ENCODE peak calls at places on chromosomes 1 and 21, in five cellular contexts. L is pancreas, Z is choroid plexus epithelial cell, H is fibroblast of villous mesenchyme, Q is bronchial epithelial cell. V is an unnamed sample.

GRCh38 chr1:43666608-43667007 is 16.7 kb downstream of the KDM4A start:
- DNase-seq in L (no peak), Z (no peak), H (no peak), Q (peak), V (no peak)

GRCh38 chr1:204929487-204930185 is 59.0 kb downstream of the NFASC start:
- DNase-seq in L (no peak), Z (no peak), H (no peak), Q (no peak), V (no peak)

GRCh38 chr1:73356485-73356884 is 841.5 kb downstream of the LRRIQ3 start:
- DNase-seq in L (no peak), Z (no peak), H (no peak), Q (no peak), V (no peak)

GRCh38 chr1:232684331-232685105 is 54.6 kb upstream of the SIPA1L2 start:
- DNase-seq in L (no peak), Z (peak), H (no peak), Q (peak), V (no peak)

GRCh38 chr1:7770939-7771672 is at the start of gene VAMP3:
- DNase-seq in L (peak), Z (peak), H (peak), Q (peak), V (peak)

GRCh38 chr21:45863751-45864150 is 117.8 kb upstream of the COL6A1 start:
- DNase-seq in L (no peak), Z (no peak), H (no peak), Q (no peak), V (no peak)

GRCh38 chr21:41885341-41886024 is 6.3 kb upstream of the PRDM15 start:
- DNase-seq in L (no peak), Z (peak), H (peak), Q (no peak), V (no peak)

GRCh38 chr1:183331095-183331742 is 87.0 kb downstream of the NMNAT2 start:
- DNase-seq in L (no peak), Z (peak), H (no peak), Q (no peak), V (no peak)

GRCh38 chr1:206739411-206740076 is 31.0 kb upstream of the IL19 start:
- DNase-seq in L (no peak), Z (peak), H (peak), Q (peak), V (no peak)

GRCh38 chr1:6234502-6235295 is 1.1 kb downstream of the ICMT start:
- DNase-seq in L (peak), Z (peak), H (peak), Q (peak), V (no peak)

GRCh38 chr1:193569696-193570269 is 383.4 kb upstream of the B3GALT2 start:
- DNase-seq in L (no peak), Z (peak), H (peak), Q (peak), V (no peak)

GRCh38 chr1:151130837-151131586 is 15.4 kb downstream of the SEMA6C start:
- DNase-seq in L (peak), Z (peak), H (peak), Q (peak), V (peak)

GRCh38 chr1:52413410-52414104 is 9.2 kb downstream of the PRPF38A start:
- DNase-seq in L (no peak), Z (no peak), H (no peak), Q (peak), V (no peak)
- TF ChIP-seq CTCF in L (no peak), Z (no peak), H (no peak), Q (no peak), V (no peak)

DNA sequence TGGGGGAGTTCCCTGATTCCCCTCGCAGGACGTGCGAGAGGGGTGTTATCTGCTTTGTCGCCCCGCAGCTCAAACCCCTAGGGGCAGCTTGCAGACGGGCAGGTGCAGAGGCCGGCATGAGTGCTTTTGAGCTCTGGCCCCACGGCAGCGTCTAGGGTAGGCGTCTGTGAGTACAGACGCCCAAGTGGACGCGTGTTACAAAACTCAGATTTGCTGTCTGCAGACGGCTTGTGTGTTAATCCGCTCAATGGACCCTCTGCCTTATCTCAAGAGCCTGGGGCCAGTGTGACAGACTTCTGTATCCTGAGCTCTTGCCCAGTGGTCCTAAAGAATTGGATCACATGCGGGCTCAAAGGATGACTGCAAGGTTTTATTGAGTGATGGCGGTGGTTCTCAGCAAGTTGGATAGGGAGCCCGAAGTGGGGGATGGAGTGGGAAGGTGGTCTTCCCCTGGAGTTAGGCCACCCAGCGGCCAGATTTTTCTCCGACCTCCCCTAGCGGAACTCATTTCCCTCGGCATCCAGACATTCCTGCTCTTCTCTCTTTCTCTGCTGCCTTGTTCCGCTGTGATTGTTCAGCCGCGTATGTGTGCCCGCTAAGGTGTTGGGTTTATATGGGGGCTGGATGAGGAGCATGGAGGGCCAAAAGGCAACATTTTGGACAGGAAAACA is 9.4 kb downstream of the CFHR4 start:
- DNase-seq in L (peak), Z (peak), H (no peak), Q (no peak), V (no peak)
- TF ChIP-seq CTCF in L (no peak), Z (peak), H (no peak), Q (no peak), V (no peak)

DNA sequence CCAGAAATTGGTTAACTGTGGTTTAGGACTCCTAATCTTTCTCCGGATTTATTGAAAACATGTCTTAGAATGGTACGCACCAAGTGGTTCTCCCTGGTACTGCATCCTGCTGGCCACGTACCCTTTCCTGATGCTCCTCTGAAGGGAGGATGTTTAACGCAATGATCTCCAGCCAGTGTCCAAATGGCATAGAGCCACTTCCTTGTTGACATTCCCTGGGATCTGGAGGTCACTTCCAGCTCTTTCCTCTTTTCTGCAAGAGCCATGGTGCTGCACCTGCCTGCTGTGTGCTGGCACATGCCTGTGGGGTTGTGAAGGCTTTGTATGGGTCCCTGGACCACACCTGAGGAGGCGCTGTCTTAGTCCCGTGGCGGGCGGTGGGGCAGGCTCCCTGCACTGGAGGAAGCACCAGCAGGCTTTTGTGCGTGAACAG is 53.9 kb downstream of the GALNT2 start:
- DNase-seq in L (no peak), Z (peak), H (peak), Q (peak), V (no peak)
- TF ChIP-seq CTCF in L (peak), Z (peak), H (peak), Q (peak), V (peak)

DNA sequence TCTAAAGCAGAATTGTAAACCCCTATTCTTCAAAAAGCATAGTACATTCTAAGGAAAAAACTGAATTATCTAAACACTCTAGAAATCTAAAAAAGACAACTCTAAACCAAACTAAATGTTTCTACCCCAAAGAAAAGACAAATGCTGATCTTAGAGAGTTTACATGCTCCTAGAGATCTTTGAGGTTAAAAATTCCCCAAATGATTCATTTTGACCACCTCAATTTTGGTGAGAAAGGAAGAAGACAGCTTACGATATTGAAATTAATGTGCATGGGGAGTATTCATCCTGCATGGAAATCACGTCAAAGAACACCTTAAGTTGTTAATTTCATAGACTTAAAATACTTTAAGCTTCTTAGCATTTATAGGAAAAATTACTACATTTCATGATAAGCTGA is 377.8 kb upstream of the RUNX1 start:
- DNase-seq in L (no peak), Z (no peak), H (no peak), Q (no peak), V (no peak)
- TF ChIP-seq CTCF in L (no peak), Z (no peak), H (no peak), Q (no peak), V (no peak)

GRCh38 chr1:145872421-145872891 is 13.2 kb downstream of the ANKRD35 start:
- DNase-seq in L (no peak), Z (peak), H (peak), Q (no peak), V (no peak)

GRCh38 chr1:145868232-145868631 is 9.4 kb upstream of the PIAS3 start:
- DNase-seq in L (no peak), Z (peak), H (no peak), Q (no peak), V (no peak)

GRCh38 chr1:145874646-145875045 is 11.0 kb downstream of the ANKRD35 start:
- DNase-seq in L (no peak), Z (no peak), H (no peak), Q (no peak), V (no peak)

DNA sequence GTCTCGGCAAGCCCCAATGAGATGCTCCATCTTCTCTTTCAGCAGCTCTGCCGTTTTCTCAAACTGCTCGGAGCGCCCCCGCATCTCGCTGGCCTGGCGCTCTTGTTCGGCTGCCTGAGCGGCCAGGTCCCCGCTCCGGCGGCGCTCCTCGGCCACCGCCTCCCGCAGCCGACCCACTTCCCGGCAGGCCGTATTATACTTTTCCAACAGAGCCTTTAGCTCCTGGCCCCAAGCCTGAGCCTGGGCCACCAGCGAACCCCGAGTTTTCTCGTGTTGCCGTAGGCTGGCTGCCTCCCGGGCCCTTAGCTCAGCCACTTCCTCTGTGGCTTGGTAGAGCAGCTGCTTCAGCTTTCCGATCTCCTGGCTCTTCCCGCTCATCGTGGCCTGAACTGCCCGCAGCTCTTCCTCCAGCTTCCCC is 13.1 kb upstream of the PIAS3 start:
- DNase-seq in L (no peak), Z (peak), H (peak), Q (no peak), V (no peak)
- TF ChIP-seq CTCF in L (no peak), Z (no peak), H (no peak), Q (no peak), V (no peak)

DNA sequence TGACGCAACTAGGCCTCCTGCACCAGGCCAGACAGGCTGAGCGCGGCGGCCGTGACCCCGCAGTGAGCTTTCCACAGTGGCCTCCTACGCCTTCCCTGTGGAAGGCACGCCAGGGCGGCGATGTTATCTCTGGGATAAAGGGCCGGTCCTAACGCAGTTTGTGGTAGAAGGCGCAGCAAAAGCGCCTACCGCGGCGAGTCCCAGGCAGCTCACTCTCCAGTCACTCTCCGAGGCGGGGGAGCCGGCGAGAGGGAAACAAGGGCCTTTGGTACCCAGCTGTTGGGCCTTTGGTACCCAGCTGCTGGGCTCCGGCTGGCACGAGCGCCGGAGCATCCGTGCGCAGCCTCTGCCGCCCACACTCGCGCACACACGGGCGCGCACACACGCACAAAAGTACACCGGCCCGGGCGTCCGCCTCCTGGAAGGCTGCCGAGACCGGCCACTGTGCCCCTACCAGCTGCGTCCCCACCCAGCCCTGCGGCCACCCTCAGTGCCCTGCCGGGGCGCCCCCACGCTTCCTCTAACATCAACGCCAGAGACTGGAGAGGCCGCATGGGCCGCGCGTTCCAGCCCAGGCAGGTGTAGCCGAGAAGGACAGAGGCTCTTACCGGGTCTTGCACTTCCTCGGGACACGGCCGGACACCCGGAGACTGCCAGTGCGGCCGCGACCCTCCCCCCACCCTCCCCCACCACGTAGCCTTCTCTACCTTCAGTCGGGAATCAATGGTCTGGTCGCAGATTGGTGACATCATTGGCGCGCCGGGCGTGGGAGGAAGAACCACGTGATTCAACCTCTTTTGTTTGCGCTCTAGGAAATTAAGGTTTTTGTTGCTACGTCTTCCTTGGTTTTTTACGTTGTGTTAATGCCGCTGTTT is 19.5 kb upstream of the ADAR start:
- DNase-seq in L (peak), Z (peak), H (peak), Q (peak), V (no peak)
- TF ChIP-seq CTCF in L (no peak), Z (no peak), H (no peak), Q (no peak), V (no peak)

GRCh38 chr1:94024109-94024792 is 96.7 kb downstream of the ABCA4 start:
- DNase-seq in L (no peak), Z (no peak), H (no peak), Q (no peak), V (no peak)

GRCh38 chr1:94027735-94028515 is 93.0 kb downstream of the ABCA4 start:
- DNase-seq in L (no peak), Z (no peak), H (no peak), Q (peak), V (no peak)

GRCh38 chr1:94022471-94023189 is 98.3 kb downstream of the ABCA4 start:
- DNase-seq in L (no peak), Z (peak), H (peak), Q (peak), V (peak)

GRCh38 chr1:94026869-94027388 is 94.0 kb downstream of the ABCA4 start:
- DNase-seq in L (no peak), Z (no peak), H (no peak), Q (no peak), V (no peak)

GRCh38 chr1:94025383-94026340 is 95.3 kb downstream of the ABCA4 start:
- DNase-seq in L (no peak), Z (peak), H (peak), Q (peak), V (no peak)
- TF ChIP-seq CTCF in L (peak), Z (peak), H (peak), Q (peak), V (peak)

GRCh38 chr1:208895171-208895570 is 651.0 kb upstream of the PLXNA2 start:
- DNase-seq in L (no peak), Z (no peak), H (no peak), Q (no peak), V (no peak)

GRCh38 chr1:208895820-208896219 is 651.6 kb upstream of the PLXNA2 start:
- DNase-seq in L (no peak), Z (no peak), H (no peak), Q (no peak), V (no peak)

GRCh38 chr1:208899438-208899837 is 655.3 kb upstream of the PLXNA2 start:
- DNase-seq in L (no peak), Z (no peak), H (no peak), Q (no peak), V (no peak)

DNA sequence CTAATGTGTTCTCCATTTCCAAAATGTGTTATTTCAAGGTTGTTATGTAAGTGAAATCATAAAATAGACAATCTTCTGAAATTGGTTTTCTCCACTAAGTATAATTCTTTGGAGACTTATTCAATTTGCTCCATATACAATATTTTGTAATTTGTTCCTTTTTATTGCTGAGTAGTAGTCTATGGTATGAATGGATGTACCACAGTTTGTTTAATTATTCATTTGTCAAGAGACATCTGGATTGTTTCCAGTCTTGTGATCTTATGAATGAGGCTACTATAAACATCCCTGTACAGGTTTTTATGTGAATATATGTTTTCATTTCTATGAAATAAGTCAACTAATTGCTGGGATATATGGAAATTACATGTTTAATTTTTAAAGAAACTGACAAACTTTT is 652.6 kb upstream of the PLXNA2 start:
- DNase-seq in L (no peak), Z (no peak), H (no peak), Q (no peak), V (no peak)
- TF ChIP-seq CTCF in L (no peak), Z (no peak), H (no peak), Q (no peak), V (no peak)

DNA sequence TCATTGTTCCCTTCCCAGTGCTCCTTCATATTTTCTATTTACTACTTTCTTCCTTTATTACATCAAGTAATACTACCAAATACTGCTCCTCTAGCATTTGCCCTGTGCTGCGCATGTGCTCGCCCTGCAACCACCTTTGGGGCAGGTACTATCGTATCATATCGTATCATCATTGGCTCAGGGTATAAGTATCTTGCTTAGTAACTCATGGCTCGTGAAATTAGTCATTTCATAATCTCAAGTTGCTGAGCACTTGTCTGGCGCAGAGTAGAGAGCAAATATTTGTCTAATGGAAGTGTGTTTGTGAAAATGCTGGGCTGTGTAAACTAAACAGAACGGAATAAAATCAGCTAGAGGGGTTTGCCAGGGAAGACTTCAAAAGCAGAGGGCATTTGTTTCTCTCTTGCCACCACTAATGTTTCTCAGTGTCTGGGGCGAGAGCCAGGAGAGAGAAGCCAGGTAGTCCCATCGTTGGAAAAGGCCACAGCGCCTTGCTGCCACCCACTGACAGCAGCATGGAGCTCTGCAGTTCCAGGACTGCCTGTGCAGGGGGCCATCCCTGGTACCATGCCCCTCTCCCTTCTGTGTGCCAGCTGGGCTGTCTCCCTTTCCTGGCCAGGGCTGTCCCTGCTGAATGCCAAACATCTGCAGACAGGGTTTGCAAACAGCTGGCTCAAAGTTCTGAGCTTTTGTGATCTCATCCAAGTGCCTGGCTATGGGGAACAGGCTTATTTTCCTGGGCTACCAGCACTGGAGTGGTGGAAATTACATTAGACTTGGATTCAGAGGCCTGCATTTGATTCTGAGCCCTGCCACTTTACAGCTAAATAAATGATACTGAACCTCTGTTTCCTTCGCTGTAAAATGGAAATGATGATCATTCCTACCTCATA is 19.9 kb upstream of the CPT2 start:
- DNase-seq in L (peak), Z (peak), H (peak), Q (peak), V (no peak)
- TF ChIP-seq CTCF in L (no peak), Z (peak), H (peak), Q (peak), V (peak)

GRCh38 chr1:75587692-75588091 is 23.2 kb downstream of the SLC44A5 start:
- DNase-seq in L (no peak), Z (no peak), H (no peak), Q (no peak), V (no peak)

GRCh38 chr1:75579046-75579445 is 31.9 kb downstream of the SLC44A5 start:
- DNase-seq in L (no peak), Z (no peak), H (no peak), Q (no peak), V (no peak)

DNA sequence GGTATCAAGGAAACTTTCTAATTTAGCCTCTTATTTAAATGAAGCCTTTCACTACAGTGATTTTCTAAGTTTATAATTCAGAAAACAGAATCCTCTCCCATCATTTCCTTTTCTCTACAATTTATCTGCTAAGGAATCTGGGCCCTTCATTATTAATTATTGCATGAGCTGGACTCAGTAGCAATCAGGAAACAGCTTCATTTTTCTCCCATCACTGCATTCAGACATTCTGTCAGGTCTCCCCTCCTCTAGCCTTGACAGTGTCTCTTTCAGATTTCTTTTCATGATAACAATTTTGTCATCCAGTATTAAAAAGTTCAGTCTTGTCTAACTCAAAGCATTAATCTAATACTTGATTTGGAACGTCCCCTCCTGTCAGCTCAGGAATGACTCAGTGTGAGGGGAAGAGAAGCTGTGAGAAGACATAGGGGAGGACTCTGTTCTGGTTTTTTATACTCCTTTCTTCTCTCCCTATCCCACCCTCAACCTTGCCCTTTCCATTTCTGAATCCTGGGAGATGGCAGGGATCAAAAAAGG is 28.1 kb downstream of the SLC44A5 start:
- DNase-seq in L (no peak), Z (no peak), H (no peak), Q (no peak), V (no peak)
- TF ChIP-seq CTCF in L (no peak), Z (no peak), H (no peak), Q (no peak), V (no peak)

V was measured in AG09319.